ENCODE peak calls at places on chromosome 2, in nine cellular contexts. One of them, this sample, is unnamed.
A peak's percentile ranks its signal among the peaks of the same experiment; 100 is the strongest.

GRCh38 chr2:207253946-207254345 is 88.2 kb upstream of the KLF7 start:
- DNase-seq in astrocyte of the hippocampus: peak; percentile 91
- DNase-seq in D341Med: no peak
- DNase-seq in CD8-positive, alpha-beta memory T cell: no peak
- DNase-seq in AG04450: peak; percentile 87
- DNase-seq in IMR-90: peak; percentile 96
- DNase-seq in upper lobe of right lung: no peak
- DNase-seq in activated effector memory CD4-positive, alpha-beta T cell treated with Interleukin-2 at 50 U/mL for 16 hours: no peak
- DNase-seq in activated T-cell treated with anti-CD3 and anti-CD28 coated beads for 1 hour: no peak
- DNase-seq in this sample: no peak

GRCh38 chr2:163157411-163157810 is 318.8 kb upstream of the KCNH7 start:
- DNase-seq in upper lobe of right lung: no peak
- DNase-seq in IMR-90: peak; percentile 69
- DNase-seq in CD8-positive, alpha-beta memory T cell: no peak
- DNase-seq in activated effector memory CD4-positive, alpha-beta T cell treated with Interleukin-2 at 50 U/mL for 16 hours: no peak
- DNase-seq in astrocyte of the hippocampus: peak; percentile 36
- DNase-seq in AG04450: peak; percentile 11
- DNase-seq in D341Med: no peak
- DNase-seq in activated T-cell treated with anti-CD3 and anti-CD28 coated beads for 1 hour: no peak
- DNase-seq in this sample: no peak

GRCh38 chr2:195601361-195601760 is 55.7 kb upstream of the SLC39A10 start:
- DNase-seq in upper lobe of right lung: no peak
- DNase-seq in AG04450: no peak
- DNase-seq in astrocyte of the hippocampus: peak; percentile 15
- DNase-seq in D341Med: no peak
- DNase-seq in activated T-cell treated with anti-CD3 and anti-CD28 coated beads for 1 hour: no peak
- DNase-seq in IMR-90: peak; percentile 35
- DNase-seq in CD8-positive, alpha-beta memory T cell: no peak
- DNase-seq in activated effector memory CD4-positive, alpha-beta T cell treated with Interleukin-2 at 50 U/mL for 16 hours: no peak
- DNase-seq in this sample: no peak

GRCh38 chr2:69563021-69563420 is 80.5 kb downstream of the AAK1 start:
- DNase-seq in upper lobe of right lung: no peak
- DNase-seq in astrocyte of the hippocampus: no peak
- DNase-seq in CD8-positive, alpha-beta memory T cell: no peak
- DNase-seq in activated T-cell treated with anti-CD3 and anti-CD28 coated beads for 1 hour: no peak
- DNase-seq in activated effector memory CD4-positive, alpha-beta T cell treated with Interleukin-2 at 50 U/mL for 16 hours: no peak
- DNase-seq in D341Med: no peak
- DNase-seq in AG04450: no peak
- DNase-seq in IMR-90: no peak
- DNase-seq in this sample: no peak

GRCh38 chr2:143426296-143426695 is 297.1 kb downstream of the ARHGAP15 start:
- DNase-seq in upper lobe of right lung: no peak
- DNase-seq in AG04450: peak; percentile 51
- DNase-seq in D341Med: no peak
- DNase-seq in activated T-cell treated with anti-CD3 and anti-CD28 coated beads for 1 hour: no peak
- DNase-seq in activated effector memory CD4-positive, alpha-beta T cell treated with Interleukin-2 at 50 U/mL for 16 hours: no peak
- DNase-seq in CD8-positive, alpha-beta memory T cell: no peak
- DNase-seq in astrocyte of the hippocampus: peak; percentile 77
- DNase-seq in IMR-90: peak; percentile 95
- DNase-seq in this sample: no peak

GRCh38 chr2:230687498-230687897 is 25.1 kb upstream of the CAB39 start:
- DNase-seq in activated effector memory CD4-positive, alpha-beta T cell treated with Interleukin-2 at 50 U/mL for 16 hours: no peak
- DNase-seq in activated T-cell treated with anti-CD3 and anti-CD28 coated beads for 1 hour: no peak
- DNase-seq in astrocyte of the hippocampus: peak; percentile 49
- DNase-seq in D341Med: no peak
- DNase-seq in AG04450: no peak
- DNase-seq in CD8-positive, alpha-beta memory T cell: no peak
- DNase-seq in IMR-90: peak; percentile 72
- DNase-seq in upper lobe of right lung: no peak
- DNase-seq in this sample: no peak

GRCh38 chr2:239327536-239328305 is 73.1 kb downstream of the HDAC4 start:
- DNase-seq in astrocyte of the hippocampus: no peak
- DNase-seq in CD8-positive, alpha-beta memory T cell: no peak
- DNase-seq in AG04450: no peak
- DNase-seq in IMR-90: peak; percentile 27
- DNase-seq in upper lobe of right lung: no peak
- DNase-seq in D341Med: no peak
- DNase-seq in activated T-cell treated with anti-CD3 and anti-CD28 coated beads for 1 hour: no peak
- DNase-seq in activated effector memory CD4-positive, alpha-beta T cell treated with Interleukin-2 at 50 U/mL for 16 hours: no peak
- DNase-seq in this sample: no peak

GRCh38 chr2:128495996-128496547 is 177.4 kb upstream of the HS6ST1 start:
- DNase-seq in AG04450: no peak
- DNase-seq in activated T-cell treated with anti-CD3 and anti-CD28 coated beads for 1 hour: no peak
- DNase-seq in IMR-90: no peak
- DNase-seq in upper lobe of right lung: peak; percentile 13
- DNase-seq in CD8-positive, alpha-beta memory T cell: no peak
- DNase-seq in astrocyte of the hippocampus: no peak
- DNase-seq in activated effector memory CD4-positive, alpha-beta T cell treated with Interleukin-2 at 50 U/mL for 16 hours: no peak
- DNase-seq in D341Med: no peak
- DNase-seq in this sample: no peak

This sample was measured in endodermal cell.